ENCODE peak calls at places on chromosomes 16 and 17, in seven cellular contexts. One of them, this sample, is unnamed.

GRCh38 chr17:36510636-36511035 is 24.0 kb downstream of the MYO19 start:
- DNase-seq in right cardiac atrium: no peak
- DNase-seq in IMR-90: no peak
- DNase-seq in left ventricle myocardium inferior: no peak
- DNase-seq in heart right ventricle: no peak
- DNase-seq in upper lobe of right lung: no peak
- DNase-seq in tibial nerve: no peak
- DNase-seq in this sample: no peak

GRCh38 chr16:87329436-87330256 is 12.5 kb upstream of the C16orf95 start:
- DNase-seq in left ventricle myocardium inferior: no peak
- DNase-seq in upper lobe of right lung: peak; percentile 57
- DNase-seq in IMR-90: no peak
- DNase-seq in tibial nerve: no peak
- DNase-seq in heart right ventricle: no peak
- DNase-seq in right cardiac atrium: peak; percentile 22
- DNase-seq in this sample: no peak

GRCh38 chr16:65782537-65783290 is 583.8 kb upstream of the CDH5 start:
- DNase-seq in heart right ventricle: no peak
- DNase-seq in upper lobe of right lung: no peak
- DNase-seq in tibial nerve: no peak
- DNase-seq in left ventricle myocardium inferior: no peak
- DNase-seq in IMR-90: peak; percentile 55
- DNase-seq in right cardiac atrium: peak; percentile 60
- DNase-seq in this sample: no peak

GRCh38 chr16:71526111-71526998 is at the start of gene CHST4:
- DNase-seq in left ventricle myocardium inferior: no peak
- DNase-seq in heart right ventricle: no peak
- DNase-seq in upper lobe of right lung: no peak
- DNase-seq in right cardiac atrium: no peak
- DNase-seq in IMR-90: peak; percentile 57
- DNase-seq in tibial nerve: no peak
- DNase-seq in this sample: no peak

GRCh38 chr17:21214777-21215541 is 998 bp upstream of the TMEM11 start:
- DNase-seq in heart right ventricle: peak; percentile 19
- DNase-seq in IMR-90: no peak
- DNase-seq in right cardiac atrium: no peak
- DNase-seq in tibial nerve: no peak
- DNase-seq in left ventricle myocardium inferior: no peak
- DNase-seq in upper lobe of right lung: no peak
- DNase-seq in this sample: no peak

GRCh38 chr17:49851387-49852291 is 3.8 kb upstream of the TAC4 start:
- DNase-seq in heart right ventricle: peak; percentile 84
- DNase-seq in left ventricle myocardium inferior: peak; percentile 81
- DNase-seq in right cardiac atrium: peak; percentile 92
- DNase-seq in tibial nerve: peak; percentile 33
- DNase-seq in IMR-90: peak; percentile 59
- DNase-seq in upper lobe of right lung: peak; percentile 90
- DNase-seq in this sample: no peak

GRCh38 chr17:18235743-18236256 is 10.4 kb downstream of the LLGL1 start:
- DNase-seq in tibial nerve: no peak
- DNase-seq in heart right ventricle: no peak
- DNase-seq in left ventricle myocardium inferior: no peak
- DNase-seq in right cardiac atrium: peak; percentile 63
- DNase-seq in upper lobe of right lung: no peak
- DNase-seq in IMR-90: peak; percentile 67
- DNase-seq in this sample: no peak

GRCh38 chr17:50498021-50498874 is 10.0 kb upstream of the MYCBPAP start:
- DNase-seq in tibial nerve: no peak
- DNase-seq in IMR-90: no peak
- DNase-seq in left ventricle myocardium inferior: no peak
- DNase-seq in upper lobe of right lung: no peak
- DNase-seq in right cardiac atrium: no peak
- DNase-seq in heart right ventricle: no peak
- DNase-seq in this sample: peak; percentile 84

GRCh38 chr17:82200743-82201497 is 11.7 kb downstream of the CCDC57 start:
- DNase-seq in IMR-90: no peak
- DNase-seq in heart right ventricle: no peak
- DNase-seq in tibial nerve: no peak
- DNase-seq in right cardiac atrium: peak; percentile 18
- DNase-seq in upper lobe of right lung: no peak
- DNase-seq in left ventricle myocardium inferior: no peak
- DNase-seq in this sample: peak; percentile 36

GRCh38 chr17:20302191-20302917 is 165.0 kb downstream of the LGALS9B start:
- DNase-seq in left ventricle myocardium inferior: no peak
- DNase-seq in heart right ventricle: no peak
- DNase-seq in IMR-90: peak; percentile 4
- DNase-seq in right cardiac atrium: peak; percentile 37
- DNase-seq in tibial nerve: no peak
- DNase-seq in upper lobe of right lung: no peak
- DNase-seq in this sample: no peak

GRCh38 chr16:85061566-85061965 is 34.0 kb downstream of the KIAA0513 start:
- DNase-seq in heart right ventricle: peak; percentile 26
- DNase-seq in IMR-90: no peak
- DNase-seq in right cardiac atrium: peak; percentile 78
- DNase-seq in tibial nerve: no peak
- DNase-seq in upper lobe of right lung: peak; percentile 83
- DNase-seq in left ventricle myocardium inferior: peak; percentile 57
- DNase-seq in this sample: no peak

GRCh38 chr16:85555549-85556455 is 57.3 kb upstream of the GSE1 start:
- DNase-seq in right cardiac atrium: peak; percentile 80
- DNase-seq in left ventricle myocardium inferior: peak; percentile 54
- DNase-seq in IMR-90: no peak
- DNase-seq in heart right ventricle: peak; percentile 73
- DNase-seq in tibial nerve: no peak
- DNase-seq in upper lobe of right lung: peak; percentile 75
- DNase-seq in this sample: peak; percentile 70

GRCh38 chr17:70041575-70041974 is 33.5 kb upstream of the KCNJ16 start:
- DNase-seq in tibial nerve: no peak
- DNase-seq in heart right ventricle: no peak
- DNase-seq in IMR-90: peak; percentile 6
- DNase-seq in left ventricle myocardium inferior: no peak
- DNase-seq in upper lobe of right lung: no peak
- DNase-seq in right cardiac atrium: no peak
- DNase-seq in this sample: no peak

GRCh38 chr17:48835971-48836370 is 5.1 kb downstream of the CALCOCO2 start:
- DNase-seq in IMR-90: no peak
- DNase-seq in right cardiac atrium: no peak
- DNase-seq in upper lobe of right lung: no peak
- DNase-seq in heart right ventricle: no peak
- DNase-seq in tibial nerve: no peak
- DNase-seq in left ventricle myocardium inferior: no peak
- DNase-seq in this sample: no peak

GRCh38 chr17:30477758-30478115 is 529 bp downstream of the GOSR1 start:
- DNase-seq in left ventricle myocardium inferior: no peak
- DNase-seq in heart right ventricle: no peak
- DNase-seq in upper lobe of right lung: no peak
- DNase-seq in right cardiac atrium: no peak
- DNase-seq in IMR-90: peak; percentile 19
- DNase-seq in tibial nerve: no peak
- DNase-seq in this sample: no peak

GRCh38 chr17:51035436-51035835 is 85.2 kb downstream of the SPAG9 start:
- DNase-seq in heart right ventricle: no peak
- DNase-seq in right cardiac atrium: no peak
- DNase-seq in left ventricle myocardium inferior: no peak
- DNase-seq in IMR-90: peak; percentile 91
- DNase-seq in upper lobe of right lung: no peak
- DNase-seq in tibial nerve: no peak
- DNase-seq in this sample: no peak

GRCh38 chr16:15947983-15948509 is 1.4 kb upstream of the ABCC1 start:
- DNase-seq in tibial nerve: no peak
- DNase-seq in left ventricle myocardium inferior: no peak
- DNase-seq in heart right ventricle: no peak
- DNase-seq in upper lobe of right lung: no peak
- DNase-seq in IMR-90: no peak
- DNase-seq in right cardiac atrium: no peak
- DNase-seq in this sample: peak; percentile 44

GRCh38 chr17:32159586-32160438 is 17.5 kb downstream of the RHOT1 start:
- DNase-seq in right cardiac atrium: no peak
- DNase-seq in upper lobe of right lung: no peak
- DNase-seq in left ventricle myocardium inferior: no peak
- DNase-seq in tibial nerve: no peak
- DNase-seq in heart right ventricle: no peak
- DNase-seq in IMR-90: no peak
- DNase-seq in this sample: no peak

GRCh38 chr17:57648720-57649119 is 96.4 kb downstream of the CCDC182 start:
- DNase-seq in tibial nerve: no peak
- DNase-seq in left ventricle myocardium inferior: no peak
- DNase-seq in right cardiac atrium: no peak
- DNase-seq in upper lobe of right lung: no peak
- DNase-seq in IMR-90: no peak
- DNase-seq in heart right ventricle: no peak
- DNase-seq in this sample: no peak

GRCh38 chr17:74442670-74443515 is 11.0 kb downstream of the GPRC5C start:
- DNase-seq in left ventricle myocardium inferior: peak; percentile 94
- DNase-seq in IMR-90: no peak
- DNase-seq in heart right ventricle: peak; percentile 92
- DNase-seq in tibial nerve: peak; percentile 87
- DNase-seq in upper lobe of right lung: peak; percentile 91
- DNase-seq in right cardiac atrium: peak; percentile 97
- DNase-seq in this sample: peak; percentile 96

GRCh38 chr17:14207791-14208190 is 28.9 kb downstream of the CDRT15 start:
- DNase-seq in right cardiac atrium: no peak
- DNase-seq in tibial nerve: no peak
- DNase-seq in heart right ventricle: no peak
- DNase-seq in left ventricle myocardium inferior: no peak
- DNase-seq in IMR-90: no peak
- DNase-seq in upper lobe of right lung: no peak
- DNase-seq in this sample: no peak

GRCh38 chr16:11401161-11402050 is 56.1 kb downstream of the RMI2 start:
- DNase-seq in IMR-90: no peak
- DNase-seq in left ventricle myocardium inferior: peak; percentile 65
- DNase-seq in tibial nerve: no peak
- DNase-seq in heart right ventricle: peak; percentile 33
- DNase-seq in upper lobe of right lung: peak; percentile 86
- DNase-seq in right cardiac atrium: peak; percentile 77
- DNase-seq in this sample: no peak

GRCh38 chr17:8477653-8478441 is 42.2 kb downstream of the NDEL1 start:
- DNase-seq in tibial nerve: no peak
- DNase-seq in upper lobe of right lung: peak; percentile 44
- DNase-seq in right cardiac atrium: no peak
- DNase-seq in IMR-90: no peak
- DNase-seq in left ventricle myocardium inferior: no peak
- DNase-seq in heart right ventricle: no peak
- DNase-seq in this sample: peak; percentile 25

GRCh38 chr16:51440096-51440495 is 289.0 kb upstream of the SALL1 start:
- DNase-seq in upper lobe of right lung: no peak
- DNase-seq in right cardiac atrium: no peak
- DNase-seq in tibial nerve: no peak
- DNase-seq in heart right ventricle: no peak
- DNase-seq in IMR-90: no peak
- DNase-seq in left ventricle myocardium inferior: no peak
- DNase-seq in this sample: no peak
- H3K4me3 ChIP-seq in upper lobe of right lung: no peak overlapping the region
- H3K4me3 ChIP-seq in right cardiac atrium: no peak overlapping the region
- H3K4me3 ChIP-seq in tibial nerve: no peak overlapping the region
- H3K4me3 ChIP-seq in heart right ventricle: no peak overlapping the region
- H3K4me3 ChIP-seq in IMR-90: no peak overlapping the region
- H3K4me3 ChIP-seq in left ventricle myocardium inferior: no peak overlapping the region
- H3K4me3 ChIP-seq in this sample: no peak overlapping the region

GRCh38 chr17:6686026-6686425 is 27.1 kb downstream of the SLC13A5 start:
- DNase-seq in tibial nerve: no peak
- DNase-seq in right cardiac atrium: no peak
- DNase-seq in upper lobe of right lung: no peak
- DNase-seq in left ventricle myocardium inferior: no peak
- DNase-seq in heart right ventricle: no peak
- DNase-seq in IMR-90: no peak
- DNase-seq in this sample: no peak
- H3K4me1 ChIP-seq in tibial nerve: no peaks in the 10 kb centered on the region
- H3K4me1 ChIP-seq in right cardiac atrium: no peaks in the 10 kb centered on the region
- H3K4me1 ChIP-seq in upper lobe of right lung: no peaks in the 10 kb centered on the region
- H3K4me1 ChIP-seq in left ventricle myocardium inferior: no peaks in the 10 kb centered on the region
- H3K4me1 ChIP-seq in heart right ventricle: no peaks in the 10 kb centered on the region
- H3K4me1 ChIP-seq in IMR-90: no peaks in the 10 kb centered on the region
- H3K4me1 ChIP-seq in this sample: no peaks in the 10 kb centered on the region

GRCh38 chr16:57303910-57304168 is 19.4 kb upstream of the PLLP start:
- DNase-seq in right cardiac atrium: no peak
- DNase-seq in left ventricle myocardium inferior: no peak
- DNase-seq in heart right ventricle: no peak
- DNase-seq in upper lobe of right lung: peak; percentile 61
- DNase-seq in tibial nerve: no peak
- DNase-seq in IMR-90: no peak
- DNase-seq in this sample: no peak

GRCh38 chr16:57305159-57305811 is 20.8 kb upstream of the PLLP start:
- DNase-seq in right cardiac atrium: peak; percentile 69
- DNase-seq in heart right ventricle: peak; percentile 46
- DNase-seq in left ventricle myocardium inferior: no peak
- DNase-seq in upper lobe of right lung: peak; percentile 40
- DNase-seq in IMR-90: no peak
- DNase-seq in tibial nerve: no peak
- DNase-seq in this sample: no peak

GRCh38 chr16:57303021-57303909 is 18.8 kb upstream of the PLLP start:
- DNase-seq in heart right ventricle: no peak
- DNase-seq in upper lobe of right lung: peak; percentile 38
- DNase-seq in IMR-90: no peak
- DNase-seq in tibial nerve: no peak
- DNase-seq in left ventricle myocardium inferior: no peak
- DNase-seq in right cardiac atrium: no peak
- DNase-seq in this sample: no peak

GRCh38 chr16:57306676-57307341 is 22.3 kb upstream of the PLLP start:
- DNase-seq in left ventricle myocardium inferior: no peak
- DNase-seq in right cardiac atrium: no peak
- DNase-seq in IMR-90: no peak
- DNase-seq in tibial nerve: no peak
- DNase-seq in heart right ventricle: no peak
- DNase-seq in upper lobe of right lung: peak; percentile 5
- DNase-seq in this sample: no peak

GRCh38 chr16:57304169-57305061 is 19.9 kb upstream of the PLLP start:
- DNase-seq in right cardiac atrium: peak; percentile 78
- DNase-seq in upper lobe of right lung: peak; percentile 71
- DNase-seq in heart right ventricle: peak; percentile 79
- DNase-seq in IMR-90: peak; percentile 55
- DNase-seq in tibial nerve: no peak
- DNase-seq in left ventricle myocardium inferior: no peak
- DNase-seq in this sample: peak; percentile 56
- H3K4me3 ChIP-seq in right cardiac atrium: no peak overlapping the region
- H3K4me3 ChIP-seq in upper lobe of right lung: no peak overlapping the region
- H3K4me3 ChIP-seq in heart right ventricle: no peak overlapping the region
- H3K4me3 ChIP-seq in IMR-90: no peak overlapping the region
- H3K4me3 ChIP-seq in tibial nerve: no peak overlapping the region
- H3K4me3 ChIP-seq in left ventricle myocardium inferior: no peak overlapping the region
- H3K4me3 ChIP-seq in this sample: no peak overlapping the region

DNA sequence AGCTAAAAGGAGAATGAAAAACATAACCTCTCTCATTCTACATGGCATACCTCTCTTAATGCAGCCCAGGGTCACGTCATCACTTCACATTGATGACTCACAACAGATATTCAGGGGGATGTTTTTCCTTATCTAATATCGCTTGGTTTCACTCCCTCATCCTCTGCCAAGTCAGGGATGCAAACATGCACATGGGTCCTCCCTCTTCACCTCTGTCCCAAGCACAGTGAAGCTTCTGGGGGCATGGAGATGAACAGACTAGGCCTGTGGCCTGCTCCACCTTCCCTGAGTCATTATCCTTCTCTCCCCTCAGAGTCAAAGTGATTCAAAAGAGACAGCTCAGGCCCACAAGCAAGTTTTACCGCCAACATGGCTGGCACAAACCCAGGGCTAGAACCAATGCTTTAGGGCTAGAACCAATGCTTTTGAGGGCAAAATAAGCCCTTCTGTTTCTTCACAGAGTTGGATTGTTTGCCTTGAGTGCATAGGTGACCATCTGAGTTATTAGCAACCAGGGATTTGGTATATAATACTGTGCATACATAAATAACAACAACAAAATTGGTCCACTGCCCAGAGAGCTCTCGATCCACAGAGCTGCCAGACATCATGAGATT is 2.2 kb upstream of the MT2A start:
- DNase-seq in upper lobe of right lung: no peak
- DNase-seq in left ventricle myocardium inferior: no peak
- DNase-seq in heart right ventricle: no peak
- DNase-seq in right cardiac atrium: peak; percentile 85
- DNase-seq in IMR-90: peak; percentile 79
- DNase-seq in tibial nerve: peak; percentile 47
- DNase-seq in this sample: no peak
- H3K4me1 ChIP-seq in upper lobe of right lung: peaks cover 35% of the 10 kb centered on the region
- H3K4me1 ChIP-seq in left ventricle myocardium inferior: peaks cover 53% of the 10 kb centered on the region
- H3K4me1 ChIP-seq in heart right ventricle: peaks cover 45% of the 10 kb centered on the region
- H3K4me1 ChIP-seq in right cardiac atrium: peaks cover 11% of the 10 kb centered on the region
- H3K4me1 ChIP-seq in IMR-90: peaks cover 24% of the 10 kb centered on the region
- H3K4me1 ChIP-seq in tibial nerve: peaks cover 29% of the 10 kb centered on the region
- H3K4me1 ChIP-seq in this sample: peaks cover 2% of the 10 kb centered on the region